ENCODE peak calls at places on chromosomes 2 and 18, in ten cellular contexts. One of them, this sample, is unnamed.

GRCh38 chr2:168529900-168530561 is 74.0 kb downstream of the CERS6 start:
- DNase-seq in NCI-H2029 treated with DMSO at 0.1 percent for 48 hours: no peak
- DNase-seq in activated gamma-delta T cell treated with Interleukin-2 at 50 U/mL for 16 hours: no peak
- DNase-seq in activated CD4-positive, alpha-beta T cell treated with anti-CD3 and anti-CD28 coated beads, Interleukin-2, amount 10 ng/mL, durations not matched to agents 7 days and 5 days: no peak
- DNase-seq in HEK293T: no peak
- DNase-seq in left cardiac atrium: no peak
- DNase-seq in COR-L47: no peak
- DNase-seq in activated T-cell treated with anti-CD3 and anti-CD28 coated beads, Interleukin-2, amount 50 U/mL, for 72 hours: no peak
- DNase-seq in substantia nigra: no peak
- DNase-seq in AG09309: no peak
- DNase-seq in this sample: no peak

GRCh38 chr2:46394649-46395510 is 84.5 kb upstream of the TMEM247 start:
- DNase-seq in AG09309: no peak
- DNase-seq in left cardiac atrium: no peak
- DNase-seq in activated CD4-positive, alpha-beta T cell treated with anti-CD3 and anti-CD28 coated beads, Interleukin-2, amount 10 ng/mL, durations not matched to agents 7 days and 5 days: no peak
- DNase-seq in COR-L47: no peak
- DNase-seq in HEK293T: no peak
- DNase-seq in NCI-H2029 treated with DMSO at 0.1 percent for 48 hours: no peak
- DNase-seq in substantia nigra: no peak
- DNase-seq in activated T-cell treated with anti-CD3 and anti-CD28 coated beads, Interleukin-2, amount 50 U/mL, for 72 hours: peak; percentile 29
- DNase-seq in activated gamma-delta T cell treated with Interleukin-2 at 50 U/mL for 16 hours: no peak
- DNase-seq in this sample: no peak

GRCh38 chr18:50058731-50059130 is 136.2 kb downstream of the MYO5B start:
- DNase-seq in NCI-H2029 treated with DMSO at 0.1 percent for 48 hours: no peak
- DNase-seq in activated gamma-delta T cell treated with Interleukin-2 at 50 U/mL for 16 hours: no peak
- DNase-seq in COR-L47: no peak
- DNase-seq in substantia nigra: no peak
- DNase-seq in AG09309: no peak
- DNase-seq in activated T-cell treated with anti-CD3 and anti-CD28 coated beads, Interleukin-2, amount 50 U/mL, for 72 hours: no peak
- DNase-seq in left cardiac atrium: no peak
- DNase-seq in activated CD4-positive, alpha-beta T cell treated with anti-CD3 and anti-CD28 coated beads, Interleukin-2, amount 10 ng/mL, durations not matched to agents 7 days and 5 days: no peak
- DNase-seq in HEK293T: no peak
- DNase-seq in this sample: no peak

GRCh38 chr2:208608436-208608835 is 201.8 kb downstream of the PTH2R start:
- DNase-seq in activated CD4-positive, alpha-beta T cell treated with anti-CD3 and anti-CD28 coated beads, Interleukin-2, amount 10 ng/mL, durations not matched to agents 7 days and 5 days: no peak
- DNase-seq in HEK293T: no peak
- DNase-seq in substantia nigra: no peak
- DNase-seq in activated gamma-delta T cell treated with Interleukin-2 at 50 U/mL for 16 hours: no peak
- DNase-seq in left cardiac atrium: no peak
- DNase-seq in AG09309: no peak
- DNase-seq in activated T-cell treated with anti-CD3 and anti-CD28 coated beads, Interleukin-2, amount 50 U/mL, for 72 hours: no peak
- DNase-seq in COR-L47: peak; percentile 9
- DNase-seq in NCI-H2029 treated with DMSO at 0.1 percent for 48 hours: peak; percentile 42
- DNase-seq in this sample: no peak

GRCh38 chr2:10233131-10234012 is 69.3 kb upstream of the HPCAL1 start:
- DNase-seq in COR-L47: no peak
- DNase-seq in AG09309: no peak
- DNase-seq in left cardiac atrium: no peak
- DNase-seq in NCI-H2029 treated with DMSO at 0.1 percent for 48 hours: no peak
- DNase-seq in activated T-cell treated with anti-CD3 and anti-CD28 coated beads, Interleukin-2, amount 50 U/mL, for 72 hours: no peak
- DNase-seq in substantia nigra: no peak
- DNase-seq in HEK293T: no peak
- DNase-seq in activated gamma-delta T cell treated with Interleukin-2 at 50 U/mL for 16 hours: no peak
- DNase-seq in activated CD4-positive, alpha-beta T cell treated with anti-CD3 and anti-CD28 coated beads, Interleukin-2, amount 10 ng/mL, durations not matched to agents 7 days and 5 days: no peak
- DNase-seq in this sample: no peak

GRCh38 chr18:62524443-62525200 is 1.8 kb downstream of the ZCCHC2 start:
- DNase-seq in substantia nigra: peak; percentile 57
- DNase-seq in left cardiac atrium: peak; percentile 61
- DNase-seq in activated T-cell treated with anti-CD3 and anti-CD28 coated beads, Interleukin-2, amount 50 U/mL, for 72 hours: peak; percentile 76
- DNase-seq in NCI-H2029 treated with DMSO at 0.1 percent for 48 hours: no peak
- DNase-seq in activated gamma-delta T cell treated with Interleukin-2 at 50 U/mL for 16 hours: peak; percentile 52
- DNase-seq in COR-L47: peak; percentile 58
- DNase-seq in HEK293T: peak; percentile 13
- DNase-seq in AG09309: no peak
- DNase-seq in activated CD4-positive, alpha-beta T cell treated with anti-CD3 and anti-CD28 coated beads, Interleukin-2, amount 10 ng/mL, durations not matched to agents 7 days and 5 days: peak; percentile 48
- DNase-seq in this sample: peak; percentile 77

GRCh38 chr2:767944-768343 is 90.7 kb upstream of the TMEM18 start:
- DNase-seq in activated gamma-delta T cell treated with Interleukin-2 at 50 U/mL for 16 hours: no peak
- DNase-seq in substantia nigra: no peak
- DNase-seq in AG09309: no peak
- DNase-seq in HEK293T: no peak
- DNase-seq in left cardiac atrium: no peak
- DNase-seq in NCI-H2029 treated with DMSO at 0.1 percent for 48 hours: no peak
- DNase-seq in activated CD4-positive, alpha-beta T cell treated with anti-CD3 and anti-CD28 coated beads, Interleukin-2, amount 10 ng/mL, durations not matched to agents 7 days and 5 days: no peak
- DNase-seq in activated T-cell treated with anti-CD3 and anti-CD28 coated beads, Interleukin-2, amount 50 U/mL, for 72 hours: no peak
- DNase-seq in COR-L47: no peak
- DNase-seq in this sample: no peak

GRCh38 chr18:54558609-54559585 is 32.1 kb upstream of the DYNAP start:
- DNase-seq in AG09309: no peak
- DNase-seq in NCI-H2029 treated with DMSO at 0.1 percent for 48 hours: peak; percentile 4
- DNase-seq in substantia nigra: no peak
- DNase-seq in HEK293T: no peak
- DNase-seq in activated CD4-positive, alpha-beta T cell treated with anti-CD3 and anti-CD28 coated beads, Interleukin-2, amount 10 ng/mL, durations not matched to agents 7 days and 5 days: peak; percentile 25
- DNase-seq in left cardiac atrium: no peak
- DNase-seq in activated T-cell treated with anti-CD3 and anti-CD28 coated beads, Interleukin-2, amount 50 U/mL, for 72 hours: peak; percentile 5
- DNase-seq in activated gamma-delta T cell treated with Interleukin-2 at 50 U/mL for 16 hours: no peak
- DNase-seq in COR-L47: peak; percentile 37
- DNase-seq in this sample: no peak

GRCh38 chr2:225649274-225649673 is 249.8 kb downstream of the NYAP2 start:
- DNase-seq in activated CD4-positive, alpha-beta T cell treated with anti-CD3 and anti-CD28 coated beads, Interleukin-2, amount 10 ng/mL, durations not matched to agents 7 days and 5 days: no peak
- DNase-seq in left cardiac atrium: no peak
- DNase-seq in activated T-cell treated with anti-CD3 and anti-CD28 coated beads, Interleukin-2, amount 50 U/mL, for 72 hours: no peak
- DNase-seq in AG09309: no peak
- DNase-seq in NCI-H2029 treated with DMSO at 0.1 percent for 48 hours: no peak
- DNase-seq in COR-L47: no peak
- DNase-seq in activated gamma-delta T cell treated with Interleukin-2 at 50 U/mL for 16 hours: no peak
- DNase-seq in HEK293T: no peak
- DNase-seq in substantia nigra: no peak
- DNase-seq in this sample: no peak

GRCh38 chr18:27042177-27042576 is 142.9 kb downstream of the CHST9 start:
- DNase-seq in AG09309: no peak
- DNase-seq in activated CD4-positive, alpha-beta T cell treated with anti-CD3 and anti-CD28 coated beads, Interleukin-2, amount 10 ng/mL, durations not matched to agents 7 days and 5 days: no peak
- DNase-seq in NCI-H2029 treated with DMSO at 0.1 percent for 48 hours: no peak
- DNase-seq in HEK293T: no peak
- DNase-seq in activated T-cell treated with anti-CD3 and anti-CD28 coated beads, Interleukin-2, amount 50 U/mL, for 72 hours: no peak
- DNase-seq in activated gamma-delta T cell treated with Interleukin-2 at 50 U/mL for 16 hours: no peak
- DNase-seq in COR-L47: no peak
- DNase-seq in left cardiac atrium: no peak
- DNase-seq in substantia nigra: no peak
- DNase-seq in this sample: no peak

GRCh38 chr2:157302492-157303099 is 23.0 kb downstream of the ERMN start:
- DNase-seq in NCI-H2029 treated with DMSO at 0.1 percent for 48 hours: peak; percentile 66
- DNase-seq in left cardiac atrium: no peak
- DNase-seq in substantia nigra: no peak
- DNase-seq in activated gamma-delta T cell treated with Interleukin-2 at 50 U/mL for 16 hours: peak; percentile 14
- DNase-seq in activated T-cell treated with anti-CD3 and anti-CD28 coated beads, Interleukin-2, amount 50 U/mL, for 72 hours: peak; percentile 30
- DNase-seq in AG09309: no peak
- DNase-seq in COR-L47: peak; percentile 42
- DNase-seq in activated CD4-positive, alpha-beta T cell treated with anti-CD3 and anti-CD28 coated beads, Interleukin-2, amount 10 ng/mL, durations not matched to agents 7 days and 5 days: peak; percentile 49
- DNase-seq in HEK293T: peak; percentile 62
- DNase-seq in this sample: peak; percentile 67

GRCh38 chr2:58974881-58975280 is 733.8 kb upstream of the FANCL start:
- DNase-seq in NCI-H2029 treated with DMSO at 0.1 percent for 48 hours: no peak
- DNase-seq in activated CD4-positive, alpha-beta T cell treated with anti-CD3 and anti-CD28 coated beads, Interleukin-2, amount 10 ng/mL, durations not matched to agents 7 days and 5 days: no peak
- DNase-seq in activated gamma-delta T cell treated with Interleukin-2 at 50 U/mL for 16 hours: no peak
- DNase-seq in HEK293T: no peak
- DNase-seq in substantia nigra: no peak
- DNase-seq in activated T-cell treated with anti-CD3 and anti-CD28 coated beads, Interleukin-2, amount 50 U/mL, for 72 hours: no peak
- DNase-seq in left cardiac atrium: no peak
- DNase-seq in AG09309: no peak
- DNase-seq in COR-L47: no peak
- DNase-seq in this sample: no peak

GRCh38 chr2:64645014-64645418 is 8.7 kb downstream of the SERTAD2 start:
- DNase-seq in HEK293T: peak; percentile 72
- DNase-seq in activated gamma-delta T cell treated with Interleukin-2 at 50 U/mL for 16 hours: no peak
- DNase-seq in activated T-cell treated with anti-CD3 and anti-CD28 coated beads, Interleukin-2, amount 50 U/mL, for 72 hours: peak; percentile 35
- DNase-seq in NCI-H2029 treated with DMSO at 0.1 percent for 48 hours: peak; percentile 53
- DNase-seq in substantia nigra: no peak
- DNase-seq in AG09309: peak; percentile 34
- DNase-seq in COR-L47: peak; percentile 46
- DNase-seq in activated CD4-positive, alpha-beta T cell treated with anti-CD3 and anti-CD28 coated beads, Interleukin-2, amount 10 ng/mL, durations not matched to agents 7 days and 5 days: peak; percentile 39
- DNase-seq in left cardiac atrium: peak; percentile 57
- DNase-seq in this sample: no peak

GRCh38 chr18:65606551-65607130 is 144.2 kb upstream of the CDH7 start:
- DNase-seq in activated T-cell treated with anti-CD3 and anti-CD28 coated beads, Interleukin-2, amount 50 U/mL, for 72 hours: no peak
- DNase-seq in activated gamma-delta T cell treated with Interleukin-2 at 50 U/mL for 16 hours: no peak
- DNase-seq in COR-L47: no peak
- DNase-seq in substantia nigra: no peak
- DNase-seq in NCI-H2029 treated with DMSO at 0.1 percent for 48 hours: no peak
- DNase-seq in HEK293T: no peak
- DNase-seq in activated CD4-positive, alpha-beta T cell treated with anti-CD3 and anti-CD28 coated beads, Interleukin-2, amount 10 ng/mL, durations not matched to agents 7 days and 5 days: no peak
- DNase-seq in AG09309: no peak
- DNase-seq in left cardiac atrium: no peak
- DNase-seq in this sample: no peak

GRCh38 chr2:41033127-41033526 is 581.2 kb upstream of the SLC8A1 start:
- DNase-seq in activated CD4-positive, alpha-beta T cell treated with anti-CD3 and anti-CD28 coated beads, Interleukin-2, amount 10 ng/mL, durations not matched to agents 7 days and 5 days: no peak
- DNase-seq in left cardiac atrium: no peak
- DNase-seq in HEK293T: no peak
- DNase-seq in substantia nigra: no peak
- DNase-seq in COR-L47: no peak
- DNase-seq in activated gamma-delta T cell treated with Interleukin-2 at 50 U/mL for 16 hours: no peak
- DNase-seq in activated T-cell treated with anti-CD3 and anti-CD28 coated beads, Interleukin-2, amount 50 U/mL, for 72 hours: no peak
- DNase-seq in NCI-H2029 treated with DMSO at 0.1 percent for 48 hours: no peak
- DNase-seq in AG09309: no peak
- DNase-seq in this sample: no peak

GRCh38 chr2:134410831-134411231 is 157.0 kb downstream of the MGAT5 start:
- DNase-seq in activated CD4-positive, alpha-beta T cell treated with anti-CD3 and anti-CD28 coated beads, Interleukin-2, amount 10 ng/mL, durations not matched to agents 7 days and 5 days: no peak
- DNase-seq in activated T-cell treated with anti-CD3 and anti-CD28 coated beads, Interleukin-2, amount 50 U/mL, for 72 hours: no peak
- DNase-seq in COR-L47: no peak
- DNase-seq in HEK293T: no peak
- DNase-seq in AG09309: no peak
- DNase-seq in activated gamma-delta T cell treated with Interleukin-2 at 50 U/mL for 16 hours: no peak
- DNase-seq in left cardiac atrium: no peak
- DNase-seq in NCI-H2029 treated with DMSO at 0.1 percent for 48 hours: no peak
- DNase-seq in substantia nigra: no peak
- DNase-seq in this sample: no peak

GRCh38 chr2:191521608-191522208 is 156.2 kb upstream of the NABP1 start:
- DNase-seq in AG09309: no peak
- DNase-seq in activated T-cell treated with anti-CD3 and anti-CD28 coated beads, Interleukin-2, amount 50 U/mL, for 72 hours: no peak
- DNase-seq in HEK293T: peak; percentile 31
- DNase-seq in activated CD4-positive, alpha-beta T cell treated with anti-CD3 and anti-CD28 coated beads, Interleukin-2, amount 10 ng/mL, durations not matched to agents 7 days and 5 days: peak; percentile 42
- DNase-seq in substantia nigra: no peak
- DNase-seq in activated gamma-delta T cell treated with Interleukin-2 at 50 U/mL for 16 hours: no peak
- DNase-seq in COR-L47: no peak
- DNase-seq in NCI-H2029 treated with DMSO at 0.1 percent for 48 hours: no peak
- DNase-seq in left cardiac atrium: no peak
- DNase-seq in this sample: no peak

GRCh38 chr18:70376137-70376913 is 87.5 kb downstream of the SOCS6 start:
- DNase-seq in HEK293T: no peak
- DNase-seq in COR-L47: no peak
- DNase-seq in substantia nigra: no peak
- DNase-seq in activated T-cell treated with anti-CD3 and anti-CD28 coated beads, Interleukin-2, amount 50 U/mL, for 72 hours: no peak
- DNase-seq in activated CD4-positive, alpha-beta T cell treated with anti-CD3 and anti-CD28 coated beads, Interleukin-2, amount 10 ng/mL, durations not matched to agents 7 days and 5 days: no peak
- DNase-seq in NCI-H2029 treated with DMSO at 0.1 percent for 48 hours: no peak
- DNase-seq in activated gamma-delta T cell treated with Interleukin-2 at 50 U/mL for 16 hours: no peak
- DNase-seq in left cardiac atrium: no peak
- DNase-seq in AG09309: no peak
- DNase-seq in this sample: no peak

GRCh38 chr2:139946690-139947089 is 1166.5 kb upstream of the NXPH2 start:
- DNase-seq in NCI-H2029 treated with DMSO at 0.1 percent for 48 hours: no peak
- DNase-seq in activated T-cell treated with anti-CD3 and anti-CD28 coated beads, Interleukin-2, amount 50 U/mL, for 72 hours: no peak
- DNase-seq in activated CD4-positive, alpha-beta T cell treated with anti-CD3 and anti-CD28 coated beads, Interleukin-2, amount 10 ng/mL, durations not matched to agents 7 days and 5 days: no peak
- DNase-seq in AG09309: no peak
- DNase-seq in HEK293T: no peak
- DNase-seq in COR-L47: no peak
- DNase-seq in substantia nigra: no peak
- DNase-seq in left cardiac atrium: no peak
- DNase-seq in activated gamma-delta T cell treated with Interleukin-2 at 50 U/mL for 16 hours: no peak
- DNase-seq in this sample: no peak

GRCh38 chr2:58107803-58108710 is 61.5 kb downstream of the VRK2 start:
- DNase-seq in AG09309: peak; percentile 97
- DNase-seq in activated CD4-positive, alpha-beta T cell treated with anti-CD3 and anti-CD28 coated beads, Interleukin-2, amount 10 ng/mL, durations not matched to agents 7 days and 5 days: no peak
- DNase-seq in COR-L47: no peak
- DNase-seq in left cardiac atrium: no peak
- DNase-seq in activated gamma-delta T cell treated with Interleukin-2 at 50 U/mL for 16 hours: no peak
- DNase-seq in NCI-H2029 treated with DMSO at 0.1 percent for 48 hours: no peak
- DNase-seq in HEK293T: no peak
- DNase-seq in activated T-cell treated with anti-CD3 and anti-CD28 coated beads, Interleukin-2, amount 50 U/mL, for 72 hours: no peak
- DNase-seq in substantia nigra: no peak
- DNase-seq in this sample: no peak

GRCh38 chr2:118246726-118247125 is 158.5 kb downstream of the INSIG2 start:
- DNase-seq in AG09309: peak; percentile 29
- DNase-seq in activated T-cell treated with anti-CD3 and anti-CD28 coated beads, Interleukin-2, amount 50 U/mL, for 72 hours: no peak
- DNase-seq in HEK293T: no peak
- DNase-seq in COR-L47: no peak
- DNase-seq in substantia nigra: no peak
- DNase-seq in activated CD4-positive, alpha-beta T cell treated with anti-CD3 and anti-CD28 coated beads, Interleukin-2, amount 10 ng/mL, durations not matched to agents 7 days and 5 days: no peak
- DNase-seq in left cardiac atrium: peak; percentile 42
- DNase-seq in NCI-H2029 treated with DMSO at 0.1 percent for 48 hours: no peak
- DNase-seq in activated gamma-delta T cell treated with Interleukin-2 at 50 U/mL for 16 hours: no peak
- DNase-seq in this sample: no peak

GRCh38 chr2:238380785-238381184 is 45.9 kb upstream of the ASB1 start:
- DNase-seq in activated gamma-delta T cell treated with Interleukin-2 at 50 U/mL for 16 hours: no peak
- DNase-seq in substantia nigra: no peak
- DNase-seq in HEK293T: no peak
- DNase-seq in NCI-H2029 treated with DMSO at 0.1 percent for 48 hours: no peak
- DNase-seq in activated T-cell treated with anti-CD3 and anti-CD28 coated beads, Interleukin-2, amount 50 U/mL, for 72 hours: no peak
- DNase-seq in COR-L47: peak; percentile 15
- DNase-seq in left cardiac atrium: no peak
- DNase-seq in activated CD4-positive, alpha-beta T cell treated with anti-CD3 and anti-CD28 coated beads, Interleukin-2, amount 10 ng/mL, durations not matched to agents 7 days and 5 days: no peak
- DNase-seq in AG09309: no peak
- DNase-seq in this sample: no peak

GRCh38 chr2:116696223-116696622 is 1118.3 kb upstream of the DDX18 start:
- DNase-seq in NCI-H2029 treated with DMSO at 0.1 percent for 48 hours: no peak
- DNase-seq in HEK293T: no peak
- DNase-seq in activated T-cell treated with anti-CD3 and anti-CD28 coated beads, Interleukin-2, amount 50 U/mL, for 72 hours: no peak
- DNase-seq in AG09309: no peak
- DNase-seq in activated CD4-positive, alpha-beta T cell treated with anti-CD3 and anti-CD28 coated beads, Interleukin-2, amount 10 ng/mL, durations not matched to agents 7 days and 5 days: no peak
- DNase-seq in substantia nigra: no peak
- DNase-seq in COR-L47: peak; percentile 80
- DNase-seq in activated gamma-delta T cell treated with Interleukin-2 at 50 U/mL for 16 hours: no peak
- DNase-seq in left cardiac atrium: no peak
- DNase-seq in this sample: no peak

GRCh38 chr2:74588664-74589063 is 34.1 kb downstream of the DOK1 start:
- DNase-seq in HEK293T: no peak
- DNase-seq in COR-L47: no peak
- DNase-seq in activated gamma-delta T cell treated with Interleukin-2 at 50 U/mL for 16 hours: no peak
- DNase-seq in AG09309: no peak
- DNase-seq in left cardiac atrium: no peak
- DNase-seq in NCI-H2029 treated with DMSO at 0.1 percent for 48 hours: no peak
- DNase-seq in activated CD4-positive, alpha-beta T cell treated with anti-CD3 and anti-CD28 coated beads, Interleukin-2, amount 10 ng/mL, durations not matched to agents 7 days and 5 days: no peak
- DNase-seq in activated T-cell treated with anti-CD3 and anti-CD28 coated beads, Interleukin-2, amount 50 U/mL, for 72 hours: no peak
- DNase-seq in substantia nigra: no peak
- DNase-seq in this sample: no peak

GRCh38 chr2:45855374-45855773 is 203.9 kb downstream of the PRKCE start:
- DNase-seq in activated gamma-delta T cell treated with Interleukin-2 at 50 U/mL for 16 hours: no peak
- DNase-seq in NCI-H2029 treated with DMSO at 0.1 percent for 48 hours: no peak
- DNase-seq in substantia nigra: no peak
- DNase-seq in HEK293T: no peak
- DNase-seq in COR-L47: no peak
- DNase-seq in left cardiac atrium: no peak
- DNase-seq in activated T-cell treated with anti-CD3 and anti-CD28 coated beads, Interleukin-2, amount 50 U/mL, for 72 hours: no peak
- DNase-seq in activated CD4-positive, alpha-beta T cell treated with anti-CD3 and anti-CD28 coated beads, Interleukin-2, amount 10 ng/mL, durations not matched to agents 7 days and 5 days: no peak
- DNase-seq in AG09309: no peak
- DNase-seq in this sample: no peak

GRCh38 chr2:205352593-205352992 is 329.7 kb upstream of the NRP2 start:
- DNase-seq in substantia nigra: no peak
- DNase-seq in COR-L47: no peak
- DNase-seq in left cardiac atrium: no peak
- DNase-seq in activated CD4-positive, alpha-beta T cell treated with anti-CD3 and anti-CD28 coated beads, Interleukin-2, amount 10 ng/mL, durations not matched to agents 7 days and 5 days: no peak
- DNase-seq in AG09309: peak; percentile 41
- DNase-seq in activated gamma-delta T cell treated with Interleukin-2 at 50 U/mL for 16 hours: no peak
- DNase-seq in HEK293T: no peak
- DNase-seq in activated T-cell treated with anti-CD3 and anti-CD28 coated beads, Interleukin-2, amount 50 U/mL, for 72 hours: no peak
- DNase-seq in NCI-H2029 treated with DMSO at 0.1 percent for 48 hours: no peak
- DNase-seq in this sample: no peak

GRCh38 chr2:45636013-45636412 is 15.5 kb upstream of the PRKCE start:
- DNase-seq in activated CD4-positive, alpha-beta T cell treated with anti-CD3 and anti-CD28 coated beads, Interleukin-2, amount 10 ng/mL, durations not matched to agents 7 days and 5 days: no peak
- DNase-seq in COR-L47: no peak
- DNase-seq in activated T-cell treated with anti-CD3 and anti-CD28 coated beads, Interleukin-2, amount 50 U/mL, for 72 hours: no peak
- DNase-seq in AG09309: no peak
- DNase-seq in activated gamma-delta T cell treated with Interleukin-2 at 50 U/mL for 16 hours: no peak
- DNase-seq in substantia nigra: no peak
- DNase-seq in HEK293T: no peak
- DNase-seq in NCI-H2029 treated with DMSO at 0.1 percent for 48 hours: no peak
- DNase-seq in left cardiac atrium: no peak
- DNase-seq in this sample: no peak

GRCh38 chr2:64989982-64990614 is 899 bp downstream of the SLC1A4 start:
- DNase-seq in activated T-cell treated with anti-CD3 and anti-CD28 coated beads, Interleukin-2, amount 50 U/mL, for 72 hours: peak; percentile 10
- DNase-seq in HEK293T: no peak
- DNase-seq in substantia nigra: no peak
- DNase-seq in activated gamma-delta T cell treated with Interleukin-2 at 50 U/mL for 16 hours: no peak
- DNase-seq in NCI-H2029 treated with DMSO at 0.1 percent for 48 hours: no peak
- DNase-seq in COR-L47: peak; percentile 41
- DNase-seq in AG09309: no peak
- DNase-seq in left cardiac atrium: no peak
- DNase-seq in activated CD4-positive, alpha-beta T cell treated with anti-CD3 and anti-CD28 coated beads, Interleukin-2, amount 10 ng/mL, durations not matched to agents 7 days and 5 days: peak; percentile 17
- DNase-seq in this sample: no peak

This sample was measured in naive thymus-derived CD8-positive, alpha-beta T cell.